ENCODE peak calls at places on chromosomes 3 and 15, in four cellular contexts. X is right lobe of liver, R is HCT116, I is IMR-90. A is an unnamed sample. For H3K4me1, the result is how much of the 10 kb centered on the place peaks cover.

GRCh38 chr3:84692261-84692660 is 266.5 kb upstream of the CADM2 start:
- DNase-seq in X (no peak), R (no peak), I (no peak), A (no peak)

GRCh38 chr15:98174286-98174685 is 213.8 kb downstream of the ARRDC4 start:
- DNase-seq in X (no peak), R (no peak), I (no peak), A (no peak)

GRCh38 chr15:28914483-28915023 is 28.8 kb downstream of the APBA2 start:
- DNase-seq in X (no peak), R (no peak), I (no peak), A (no peak)

GRCh38 chr3:133383175-133383574 is 16.7 kb upstream of the BFSP2 start:
- DNase-seq in X (no peak), R (peak), I (no peak), A (no peak)

GRCh38 chr15:39269352-39269751 is 311.5 kb upstream of the THBS1 start:
- DNase-seq in X (no peak), R (no peak), I (no peak), A (no peak)

GRCh38 chr3:13673207-13673606 is 124.3 kb downstream of the FBLN2 start:
- DNase-seq in X (no peak), R (no peak), I (no peak), A (no peak)

GRCh38 chr3:144760831-144761230 is 789.2 kb downstream of the DIPK2A start:
- DNase-seq in X (no peak), R (no peak), I (no peak), A (no peak)

GRCh38 chr3:5411786-5412185 is 224.3 kb downstream of the EDEM1 start:
- DNase-seq in X (no peak), R (no peak), I (no peak), A (no peak)

GRCh38 chr3:63988943-63989342 is 34.4 kb downstream of the PSMD6 start:
- DNase-seq in X (no peak), R (no peak), I (no peak), A (no peak)

GRCh38 chr3:122974764-122975162 is 52.8 kb downstream of the SEMA5B start:
- DNase-seq in X (no peak), R (no peak), I (peak), A (no peak)

GRCh38 chr15:62809106-62809967 is 233.2 kb upstream of the TPM1 start:
- DNase-seq in X (no peak), R (no peak), I (peak), A (no peak)

GRCh38 chr3:190003730-190004129 is 117.0 kb downstream of the P3H2 start:
- DNase-seq in X (no peak), R (peak), I (peak), A (no peak)

GRCh38 chr15:80246425-80246894 is 5.6 kb downstream of the CTXND1 start:
- DNase-seq in X (peak), R (no peak), I (peak), A (no peak)

GRCh38 chr15:72902245-72902928 is 118.8 kb upstream of the ADPGK start:
- DNase-seq in X (peak), R (no peak), I (peak), A (no peak)

GRCh38 chr15:93321881-93322282 is 232.9 kb upstream of the RGMA start:
- DNase-seq in X (no peak), R (no peak), I (no peak), A (no peak)

GRCh38 chr3:107662109-107662477 is 139.3 kb downstream of the BBX start:
- DNase-seq in X (no peak), R (no peak), I (peak), A (no peak)

GRCh38 chr3:73740041-73740440 is 115.3 kb upstream of the PDZRN3 start:
- DNase-seq in X (no peak), R (no peak), I (peak), A (no peak)

GRCh38 chr15:101150723-101151040 is 101.2 kb downstream of the CHSY1 start:
- DNase-seq in X (no peak), R (no peak), I (no peak), A (no peak)

GRCh38 chr3:51276046-51276445 is 109.0 kb upstream of the MANF start:
- DNase-seq in X (no peak), R (no peak), I (no peak), A (no peak)

GRCh38 chr3:70072754-70073153 is 73.2 kb downstream of the SAMMSON start:
- DNase-seq in X (no peak), R (no peak), I (no peak), A (no peak)

GRCh38 chr15:62848631-62849050 is 193.9 kb upstream of the TPM1 start:
- DNase-seq in X (no peak), R (no peak), I (peak), A (no peak)

GRCh38 chr15:65184305-65184943 is 718 bp downstream of the CLPX start:
- DNase-seq in X (peak), R (no peak), I (peak), A (peak)

GRCh38 chr15:36644156-36644896 is 64.9 kb downstream of the CDIN1 start:
- DNase-seq in X (no peak), R (no peak), I (no peak), A (no peak)

GRCh38 chr15:87619161-87619960 is 637.2 kb downstream of the NTRK3 start:
- DNase-seq in X (no peak), R (no peak), I (peak), A (no peak)

GRCh38 chr3:159266779-159267178 is 464.9 kb downstream of the MFSD1 start:
- DNase-seq in X (no peak), R (peak), I (peak), A (no peak)

GRCh38 chr3:58258392-58259040 is 20.9 kb downstream of the ABHD6 start:
- DNase-seq in X (no peak), R (no peak), I (no peak), A (no peak)

GRCh38 chr3:58250093-58250707 is 12.6 kb downstream of the ABHD6 start:
- DNase-seq in X (peak), R (no peak), I (no peak), A (no peak)

GRCh38 chr3:58251653-58252052 is 14.1 kb downstream of the ABHD6 start:
- DNase-seq in X (no peak), R (no peak), I (no peak), A (no peak)

GRCh38 chr3:58256511-58256910 is 18.9 kb downstream of the ABHD6 start:
- DNase-seq in X (no peak), R (no peak), I (no peak), A (no peak)

GRCh38 chr3:58254144-58254543 is 16.6 kb downstream of the ABHD6 start:
- DNase-seq in X (no peak), R (no peak), I (no peak), A (no peak)
- TF ChIP-seq POLR2A in X (no peak), R (no peak), I (no peak), A (no peak)

GRCh38 chr3:171286580-171287249 is 173.5 kb downstream of the TNIK start:
- DNase-seq in X (no peak), R (no peak), I (no peak), A (no peak)
- H3K4me1 ChIP-seq in X (under half), R (under half), I (under half), A (under half)

GRCh38 chr15:69626095-69627066 is 173.8 kb downstream of the RPLP1 start:
- DNase-seq in X (no peak), R (no peak), I (no peak), A (no peak)

GRCh38 chr15:69623521-69624513 is 171.2 kb downstream of the RPLP1 start:
- DNase-seq in X (no peak), R (no peak), I (no peak), A (no peak)

GRCh38 chr15:69627548-69628158 is 175.0 kb downstream of the RPLP1 start:
- DNase-seq in X (peak), R (no peak), I (no peak), A (no peak)

GRCh38 chr15:69628256-69629093 is 175.9 kb downstream of the RPLP1 start:
- DNase-seq in X (no peak), R (no peak), I (no peak), A (no peak)

GRCh38 chr15:69624816-69625215 is 172.2 kb downstream of the RPLP1 start:
- DNase-seq in X (no peak), R (no peak), I (no peak), A (no peak)
- H3K4me3 ChIP-seq in X (no peak), R (no peak), I (no peak), A (no peak)

GRCh38 chr15:41906608-41907007 is 12.8 kb upstream of the SPTBN5 start:
- DNase-seq in X (no peak), R (no peak), I (no peak), A (no peak)
- TF ChIP-seq POLR2A in X (no peak), R (no peak), I (no peak), A (no peak)

GRCh38 chr15:41795996-41796395 is 21.7 kb downstream of the MAPKBP1 start:
- DNase-seq in X (no peak), R (no peak), I (no peak), A (no peak)
- H3K4me1 ChIP-seq in X (under half), R (under half), I (under half), A (under half)

DNA sequence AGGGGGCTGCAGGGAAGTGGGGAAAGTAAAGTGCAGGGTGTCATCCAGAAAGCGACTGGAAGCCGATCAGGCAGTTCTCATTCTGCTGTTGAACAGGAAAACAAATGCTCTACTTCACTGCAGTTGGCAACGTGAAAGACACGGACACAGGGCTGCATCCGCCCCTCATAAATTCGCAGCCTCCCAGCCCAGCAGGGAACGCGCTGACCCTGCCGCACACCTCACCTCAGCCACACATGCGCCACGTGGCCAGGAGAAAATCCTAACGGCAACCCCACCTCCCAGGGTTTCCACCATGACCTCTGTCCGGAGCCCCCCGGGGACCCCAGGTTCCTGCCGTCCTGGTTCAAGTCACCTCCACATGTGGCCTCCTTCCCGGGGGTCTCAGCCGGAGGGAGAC is 118.5 kb downstream of the TMEM266 start:
- DNase-seq in X (no peak), R (no peak), I (no peak), A (no peak)
- H3K4me3 ChIP-seq in X (no peak), R (no peak), I (no peak), A (no peak)

GRCh38 chr3:124886168-124887051 is 755 bp downstream of the ITGB5 start:
- DNase-seq in X (peak), R (no peak), I (peak), A (peak)
- TF ChIP-seq POLR2A in X (peak), R (peak), I (peak), A (peak)

GRCh38 chr15:74132681-74133070 is 2.3 kb downstream of the ISLR2 start:
- DNase-seq in X (no peak), R (no peak), I (peak), A (no peak)
- H3K4me1 ChIP-seq in X (under half), R (under half), I (under half), A (under half)